ENCODE peak calls at places on chromosomes 11 and 22, in seven cellular contexts. U is HCT116, C is SK-N-SH, O is K562, G is GM12878, K is H1, S is HepG2. M is an unnamed sample.

GRCh38 chr22:39992088-39992826 is 2.5 kb upstream of the FAM83F start:
- DNase-seq in U (no peak), C (no peak), O (no peak), G (no peak), K (no peak), S (no peak), M (no peak)

GRCh38 chr11:96273507-96273906 is 69.5 kb downstream of the MAML2 start:
- DNase-seq in U (no peak), C (no peak), O (no peak), G (no peak), K (no peak), S (no peak), M (no peak)

GRCh38 chr11:80719292-80719646 is 1278.4 kb upstream of the TENM4 start:
- DNase-seq in U (no peak), C (no peak), O (no peak), G (no peak), K (no peak), S (no peak), M (no peak)

GRCh38 chr22:27133951-27134664 is 476.7 kb downstream of the MIAT start:
- DNase-seq in U (no peak), C (no peak), O (peak), G (no peak), K (no peak), S (no peak), M (no peak)

GRCh38 chr22:28904211-28904808 is 20.9 kb downstream of the ZNRF3 start:
- DNase-seq in U (no peak), C (no peak), O (no peak), G (no peak), K (no peak), S (no peak), M (no peak)

GRCh38 chr22:20427104-20427944 is 10.3 kb downstream of the SCARF2 start:
- DNase-seq in U (no peak), C (no peak), O (no peak), G (no peak), K (no peak), S (no peak), M (no peak)

GRCh38 chr22:43326342-43326825 is 16.8 kb downstream of the SCUBE1 start:
- DNase-seq in U (no peak), C (no peak), O (peak), G (no peak), K (no peak), S (no peak), M (no peak)

GRCh38 chr22:20867179-20868099 is 8.6 kb downstream of the SNAP29 start:
- DNase-seq in U (no peak), C (peak), O (peak), G (no peak), K (no peak), S (peak), M (peak)

GRCh38 chr22:31099386-31099785 is 8.0 kb downstream of the SELENOM start:
- DNase-seq in U (no peak), C (no peak), O (no peak), G (no peak), K (no peak), S (no peak), M (no peak)

GRCh38 chr11:128848815-128849455 is 18.2 kb downstream of the KCNJ1 start:
- DNase-seq in U (peak), C (peak), O (peak), G (no peak), K (peak), S (peak), M (peak)

GRCh38 chr11:9726313-9727022 is 62.6 kb downstream of the SWAP70 start:
- DNase-seq in U (peak), C (no peak), O (no peak), G (no peak), K (no peak), S (peak), M (no peak)

GRCh38 chr22:29062286-29062949 is 787 bp upstream of the C22orf31 start:
- DNase-seq in U (no peak), C (no peak), O (no peak), G (no peak), K (no peak), S (peak), M (no peak)

GRCh38 chr11:4118107-4118506 is 23.5 kb downstream of the RRM1 start:
- DNase-seq in U (no peak), C (no peak), O (no peak), G (no peak), K (no peak), S (no peak), M (no peak)

GRCh38 chr11:132472411-132473205 is 1059.7 kb downstream of the OPCML start:
- DNase-seq in U (no peak), C (no peak), O (no peak), G (no peak), K (no peak), S (no peak), M (no peak)

GRCh38 chr22:41197808-41198585 is 7.1 kb upstream of the L3MBTL2 start:
- DNase-seq in U (no peak), C (peak), O (peak), G (no peak), K (no peak), S (no peak), M (peak)

GRCh38 chr22:43919106-43919965 is 4.3 kb upstream of the PNPLA3 start:
- DNase-seq in U (no peak), C (peak), O (no peak), G (no peak), K (no peak), S (no peak), M (peak)

GRCh38 chr22:45254789-45255261 is 14.1 kb upstream of the KIAA0930 start:
- DNase-seq in U (no peak), C (no peak), O (no peak), G (peak), K (no peak), S (no peak), M (no peak)

GRCh38 chr11:47318166-47318565 is 34.3 kb downstream of the MYBPC3 start:
- DNase-seq in U (no peak), C (no peak), O (no peak), G (no peak), K (no peak), S (no peak), M (no peak)

GRCh38 chr11:57249384-57250319 is 12.6 kb upstream of the APLNR start:
- DNase-seq in U (peak), C (no peak), O (peak), G (no peak), K (peak), S (peak), M (peak)

GRCh38 chr11:94219771-94220170 is 84.6 kb upstream of the IZUMO1R start:
- DNase-seq in U (no peak), C (no peak), O (no peak), G (no peak), K (no peak), S (no peak), M (peak)

GRCh38 chr22:48320671-48321515 is 1506.8 kb downstream of the BRD1 start:
- DNase-seq in U (no peak), C (no peak), O (no peak), G (no peak), K (no peak), S (no peak), M (no peak)
- TF ChIP-seq JUND in U (no peak), C (no peak), O (no peak), G (no peak), K (no peak), S (no peak), M (no peak)

DNA sequence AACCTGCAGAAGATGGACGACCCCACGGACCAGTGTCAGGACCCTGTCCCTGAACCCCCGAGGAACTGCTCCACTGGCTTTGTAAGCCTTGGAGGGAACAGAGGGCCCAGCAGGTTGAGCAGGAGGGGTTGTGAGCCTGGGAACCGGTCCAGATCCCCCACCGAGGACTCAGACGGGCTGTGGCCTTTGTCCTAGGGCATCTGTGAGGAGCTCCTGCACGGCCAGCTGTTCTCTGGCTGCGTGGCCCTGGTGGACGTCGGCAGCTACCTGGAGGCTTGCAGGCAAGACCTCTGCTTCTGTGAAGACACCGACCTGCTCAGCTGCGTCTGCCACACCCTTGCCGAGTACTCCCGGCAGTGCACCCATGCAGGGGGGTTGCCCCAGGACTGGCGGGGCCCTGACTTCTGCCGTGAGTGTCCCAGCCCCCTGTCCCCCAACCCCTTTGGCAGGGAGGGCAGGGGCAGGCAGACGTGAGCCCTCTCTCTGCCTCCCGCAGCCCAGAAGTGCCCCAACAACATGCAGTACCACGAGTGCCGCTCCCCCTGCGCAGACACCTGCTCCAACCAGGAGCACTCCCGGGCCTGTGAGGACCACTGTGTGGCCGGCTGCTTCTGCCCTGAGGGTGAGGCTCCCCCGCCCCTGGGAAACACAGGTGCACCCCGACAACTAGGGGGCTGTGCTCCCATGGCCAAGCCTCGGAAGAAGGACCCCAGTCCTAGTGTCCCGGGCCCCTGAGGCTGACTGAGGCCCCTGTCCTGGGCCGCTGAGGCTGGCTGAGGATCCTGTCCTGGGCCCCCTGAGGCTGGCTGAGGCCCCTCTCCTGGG is 6.4 kb downstream of the MUC5AC start:
- DNase-seq in U (no peak), C (peak), O (no peak), G (no peak), K (no peak), S (no peak), M (no peak)
- TF ChIP-seq JUND in U (no peak), C (no peak), O (no peak), G (no peak), K (no peak), S (no peak), M (no peak)

GRCh38 chr11:131043251-131043650 is 127.0 kb upstream of the SNX19 start:
- DNase-seq in U (no peak), C (no peak), O (no peak), G (no peak), K (no peak), S (no peak), M (no peak)

GRCh38 chr11:131042711-131043110 is 126.4 kb upstream of the SNX19 start:
- DNase-seq in U (no peak), C (no peak), O (no peak), G (no peak), K (no peak), S (no peak), M (no peak)

GRCh38 chr11:131041331-131042040 is 125.2 kb upstream of the SNX19 start:
- DNase-seq in U (no peak), C (no peak), O (no peak), G (no peak), K (no peak), S (no peak), M (no peak)

GRCh38 chr11:131044851-131045250 is 128.6 kb upstream of the SNX19 start:
- DNase-seq in U (no peak), C (no peak), O (no peak), G (no peak), K (no peak), S (no peak), M (no peak)

GRCh38 chr11:131042041-131042390 is 125.7 kb upstream of the SNX19 start:
- DNase-seq in U (no peak), C (no peak), O (no peak), G (no peak), K (no peak), S (no peak), M (no peak)
- TF ChIP-seq JUND in U (no peak), C (no peak), O (no peak), G (no peak), K (no peak), S (no peak), M (no peak)

DNA sequence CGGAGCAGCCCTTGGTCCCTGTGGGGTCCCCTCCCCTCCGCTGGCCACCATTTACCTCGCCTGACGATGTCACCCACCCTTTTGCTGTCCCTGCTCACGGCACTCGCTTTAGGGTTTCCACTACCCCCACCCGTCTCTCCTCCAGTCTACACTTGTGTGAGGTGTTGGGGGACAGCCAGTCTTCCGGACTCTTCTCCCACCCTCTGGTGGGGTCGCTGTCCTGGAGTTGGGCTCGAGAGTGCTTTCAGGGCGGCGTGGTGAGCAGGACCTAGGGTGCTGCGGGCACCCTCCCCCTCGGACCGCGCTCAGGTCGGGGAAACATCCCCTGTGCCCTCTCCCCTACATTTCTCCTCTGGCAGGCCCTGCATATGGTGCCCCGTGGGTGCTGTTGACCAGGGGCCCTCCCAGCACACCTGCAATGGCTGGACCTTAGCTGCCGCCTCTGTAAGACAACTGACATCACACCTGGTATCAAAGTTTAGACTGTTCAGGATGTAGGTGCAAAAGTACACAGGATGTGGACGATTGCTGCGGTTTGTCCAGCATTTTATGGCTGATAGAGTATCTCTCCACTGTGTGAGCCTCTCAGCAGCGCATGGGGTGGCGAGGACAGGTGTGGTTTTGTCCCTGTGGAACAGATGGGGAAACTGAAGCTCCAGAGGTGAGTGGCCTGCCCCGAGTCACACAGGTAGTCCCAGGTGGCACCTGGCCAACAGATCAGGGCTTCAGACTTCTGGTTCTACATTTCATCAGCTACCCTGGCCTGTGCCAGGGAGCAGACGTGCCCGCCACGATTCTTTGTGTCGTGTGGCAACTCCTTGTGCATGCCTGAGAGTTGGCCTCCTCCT is 1.1 kb downstream of the GRK2 start:
- DNase-seq in U (no peak), C (peak), O (no peak), G (no peak), K (no peak), S (peak), M (peak)
- TF ChIP-seq JUND in U (no peak), C (no peak), O (peak), G (no peak), K (no peak), S (peak), M (no peak)

DNA sequence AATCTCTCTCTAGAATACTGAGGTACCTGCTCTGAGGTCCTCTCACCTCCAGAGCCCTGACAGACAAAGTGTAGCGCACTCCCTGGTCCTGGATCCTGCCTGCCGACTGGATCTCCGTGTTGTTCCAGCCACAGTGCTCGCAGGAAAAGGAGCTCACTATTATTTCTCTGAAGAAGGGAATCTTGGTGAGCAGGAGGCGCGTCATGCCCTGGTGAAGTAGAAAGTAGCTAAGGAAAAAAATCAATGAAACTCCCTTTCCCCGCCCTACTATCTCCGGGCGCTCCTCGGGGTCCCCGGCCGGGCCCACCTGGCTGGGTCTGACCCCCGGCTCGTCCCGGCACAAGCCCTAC is 412 bp downstream of the ZPR1 start:
- DNase-seq in U (no peak), C (no peak), O (no peak), G (no peak), K (no peak), S (no peak), M (no peak)
- TF ChIP-seq JUND in U (no peak), C (no peak), O (no peak), G (no peak), K (no peak), S (no peak), M (no peak)

GRCh38 chr11:125174686-125175085 is 10.1 kb downstream of the PKNOX2 start:
- DNase-seq in U (no peak), C (no peak), O (no peak), G (no peak), K (no peak), S (no peak), M (no peak)
- TF ChIP-seq JUND in U (no peak), C (no peak), O (no peak), G (no peak), K (no peak), S (no peak), M (no peak)

GRCh38 chr11:44133335-44133946 is 38.0 kb downstream of the EXT2 start:
- DNase-seq in U (no peak), C (peak), O (peak), G (no peak), K (no peak), S (peak), M (peak)
- TF ChIP-seq JUND in U (no peak), C (no peak), O (no peak), G (no peak), K (no peak), S (no peak), M (no peak)

M was measured in T47D.